ENCODE peak calls at places on chromosomes 3 and 15, in nine cellular contexts. F, A, T, J, H, K, S, G and U are unnamed samples.

GRCh38 chr15:68616397-68616796 is 37.6 kb downstream of the CORO2B start:
- DNase-seq in G (no peak), H (no peak), K (no peak), F (no peak), S (no peak), J (no peak), T (no peak), A (no peak), U (no peak)

GRCh38 chr3:120113128-120114116 is 19.2 kb upstream of the GSK3B start:
- DNase-seq in J (no peak), K (no peak), A (no peak), G (no peak), F (no peak), S (peak), H (no peak), T (peak), U (no peak)

GRCh38 chr3:127193775-127194174 is 844 bp downstream of the PRR23E start:
- DNase-seq in K (no peak), A (no peak), T (no peak), G (no peak), H (no peak), F (no peak), J (no peak), S (no peak), U (no peak)

GRCh38 chr3:52374173-52374572 is 58.1 kb downstream of the DNAH1 start:
- DNase-seq in F (no peak), J (no peak), G (no peak), S (no peak), T (no peak), K (no peak), A (no peak), H (no peak), U (no peak)

GRCh38 chr3:37745079-37745478 is 116.6 kb upstream of the CTDSPL start:
- DNase-seq in A (no peak), J (no peak), T (no peak), S (no peak), K (no peak), F (no peak), H (no peak), G (no peak), U (no peak)

GRCh38 chr3:119579366-119580147 is at the start of gene ADPRH:
- DNase-seq in G (peak), T (peak), K (peak), A (peak), H (peak), J (peak), S (peak), F (peak), U (no peak)

GRCh38 chr3:33915796-33916589 is 117.6 kb downstream of the PDCD6IP start:
- DNase-seq in S (no peak), F (no peak), K (no peak), T (no peak), H (no peak), J (no peak), A (no peak), G (no peak), U (no peak)

GRCh38 chr3:124887177-124887995 is at the start of gene ITGB5:
- DNase-seq in G (peak), F (peak), A (peak), T (peak), H (peak), K (peak), J (peak), S (peak), U (no peak)

GRCh38 chr3:37179144-37179967 is 5.0 kb upstream of the LRRFIP2 start:
- DNase-seq in A (no peak), H (no peak), S (no peak), J (no peak), K (no peak), T (no peak), F (no peak), G (no peak), U (no peak)

GRCh38 chr15:42368096-42368495 is 8.8 kb downstream of the CAPN3 start:
- DNase-seq in S (no peak), A (no peak), F (no peak), G (no peak), J (no peak), T (no peak), H (no peak), K (no peak), U (no peak)

GRCh38 chr15:69160976-69161877 is 792 bp downstream of the GLCE start:
- DNase-seq in A (peak), T (peak), H (peak), K (peak), G (no peak), F (peak), J (no peak), S (peak), U (no peak)

GRCh38 chr3:54243262-54243931 is 121.0 kb downstream of the CACNA2D3 start:
- DNase-seq in J (no peak), T (no peak), G (no peak), K (no peak), F (no peak), S (no peak), A (no peak), H (no peak), U (no peak)

GRCh38 chr15:94040523-94041248 is 190.7 kb upstream of the MCTP2 start:
- DNase-seq in F (no peak), H (no peak), S (no peak), K (no peak), J (no peak), T (no peak), G (no peak), A (no peak), U (no peak)

GRCh38 chr3:27666277-27666676 is 55.8 kb downstream of the EOMES start:
- DNase-seq in T (no peak), F (no peak), S (no peak), G (no peak), J (no peak), H (no peak), A (no peak), K (no peak), U (no peak)

GRCh38 chr15:71469393-71469792 is 341.0 kb upstream of the NR2E3 start:
- DNase-seq in A (no peak), F (no peak), K (no peak), T (no peak), S (no peak), G (no peak), H (no peak), J (no peak), U (no peak)

GRCh38 chr3:10292505-10293419 is at the start of gene GHRL:
- DNase-seq in K (no peak), S (no peak), F (peak), T (peak), G (no peak), J (no peak), A (no peak), H (no peak), U (no peak)
- TF ChIP-seq POLR2A in K (no peak), S (no peak), F (no peak), T (no peak), G (no peak), J (no peak), A (no peak), H (no peak), U (no peak)

DNA sequence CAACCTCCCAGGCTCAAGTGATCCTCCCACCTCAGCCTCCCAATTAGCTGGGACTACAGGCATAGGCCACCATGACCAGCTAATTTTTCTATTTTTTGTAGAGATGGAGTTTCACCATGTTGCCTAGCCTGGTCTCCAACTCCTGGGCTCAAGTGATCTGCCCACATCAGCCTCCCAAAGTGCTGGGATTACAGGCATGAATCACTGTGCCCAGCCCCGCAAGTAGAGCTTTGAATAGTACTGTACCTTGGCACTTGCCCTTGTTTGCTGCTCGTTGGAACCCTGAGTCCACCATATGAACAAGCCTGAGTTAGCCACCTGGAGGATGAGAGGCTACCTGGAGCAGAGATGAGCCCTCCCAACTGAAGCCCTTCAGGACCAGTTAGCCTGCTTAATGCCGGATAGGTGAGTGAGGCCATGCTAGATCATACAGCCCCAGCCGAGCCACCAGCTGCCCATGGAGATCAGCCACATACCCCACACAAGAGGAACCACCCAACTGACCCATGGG is 267.9 kb downstream of the SHQ1 start:
- DNase-seq in T (no peak), G (no peak), J (no peak), A (no peak), S (no peak), H (no peak), F (no peak), K (no peak), U (no peak)
- H3K27ac ChIP-seq in T (no peak), G (no peak), J (no peak), A (no peak), S (no peak), H (no peak), F (no peak), K (no peak), U (no peak)

DNA sequence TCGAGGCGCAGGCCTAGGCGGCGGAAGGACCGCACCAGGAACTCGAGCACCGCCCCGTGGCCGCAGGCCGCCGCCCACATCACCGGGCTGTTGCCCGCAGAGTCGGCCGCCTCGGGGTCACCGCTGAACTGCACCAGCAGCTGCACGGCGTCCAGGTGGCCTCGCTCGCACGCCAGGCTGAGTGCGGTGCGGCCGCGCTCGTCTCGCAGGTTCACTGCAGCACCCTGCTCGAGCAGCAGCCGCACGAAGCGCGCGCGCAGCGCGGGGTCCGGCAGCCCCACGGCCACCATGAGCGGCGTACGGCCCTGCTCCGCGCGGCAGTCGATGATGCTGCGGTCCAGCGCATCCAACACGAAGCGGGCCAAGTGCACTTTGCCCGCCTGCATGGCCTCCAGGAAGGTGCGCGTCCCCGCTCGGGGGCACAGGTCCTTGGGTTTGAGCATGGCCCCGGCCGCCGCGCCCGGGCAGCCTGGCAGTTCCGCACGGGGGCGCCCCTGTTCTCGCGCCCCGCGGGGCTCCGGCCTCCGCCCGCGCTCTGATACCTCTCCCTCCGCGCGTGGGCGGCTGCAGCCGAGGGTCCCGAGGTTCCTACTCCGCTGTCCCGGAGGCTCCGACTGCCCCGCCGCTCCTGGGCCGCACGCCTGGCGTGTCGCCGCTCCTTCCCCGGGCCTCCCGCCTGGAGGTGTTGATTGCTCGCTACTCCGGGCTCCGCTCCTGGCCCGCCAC is 557 bp downstream of the ANKRD63 start:
- DNase-seq in F (peak), J (no peak), T (peak), H (peak), K (peak), A (no peak), S (no peak), G (peak), U (no peak)
- TF ChIP-seq POLR2AphosphoS5 in F (no peak), J (no peak), T (no peak), H (no peak), K (no peak), A (no peak), S (peak), G (no peak), U (no peak)

DNA sequence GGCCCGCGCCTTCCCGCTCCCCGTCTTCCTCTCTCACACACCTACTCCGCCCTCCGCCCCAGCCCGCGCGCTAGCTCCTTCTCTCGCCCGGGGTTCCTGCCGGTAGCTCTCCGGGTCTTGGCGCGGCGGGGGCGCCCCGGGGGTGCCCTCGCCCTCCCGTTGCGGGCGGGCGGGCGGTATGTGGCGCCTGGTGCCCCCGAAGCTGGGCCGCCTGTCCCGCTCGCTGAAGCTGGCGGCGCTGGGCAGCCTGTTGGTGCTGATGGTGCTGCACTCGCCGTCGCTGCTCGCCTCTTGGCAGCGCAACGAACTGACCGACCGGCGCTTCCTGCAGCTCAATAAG is 502 bp downstream of the DIPK2A start:
- DNase-seq in A (no peak), G (no peak), S (no peak), F (no peak), H (no peak), T (no peak), K (no peak), J (no peak), U (no peak)
- TF ChIP-seq POLR2A in A (no peak), G (no peak), S (no peak), F (no peak), H (no peak), T (no peak), K (no peak), J (no peak), U (no peak)

DNA sequence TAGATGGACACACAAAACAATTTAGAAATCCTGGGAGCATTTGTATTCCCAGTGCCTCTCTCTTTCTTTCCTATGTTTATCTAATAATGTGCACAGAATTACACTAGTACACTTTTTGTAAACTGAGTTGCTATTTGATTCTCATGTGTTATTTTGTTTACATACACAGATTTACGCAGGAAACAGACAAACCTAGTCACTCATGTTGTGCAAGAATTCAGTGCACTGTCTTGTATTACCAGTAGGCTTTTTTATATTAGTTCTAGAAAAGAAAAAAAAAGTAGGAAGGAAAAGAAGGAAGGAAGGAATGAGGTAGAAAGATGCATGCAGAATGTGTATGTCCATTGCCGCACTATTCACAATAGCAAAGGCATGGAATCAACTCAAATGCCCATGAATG is 257.4 kb downstream of the AGBL1 start:
- DNase-seq in J (no peak), G (no peak), F (no peak), H (no peak), K (no peak), A (no peak), T (no peak), S (no peak), U (no peak)
- H3K27ac ChIP-seq in J (no peak), G (no peak), F (no peak), H (no peak), K (no peak), A (no peak), T (no peak), S (no peak), U (no peak)

GRCh38 chr3:172153335-172153861 is 114.0 kb downstream of the FNDC3B start:
- DNase-seq in F (no peak), K (no peak), H (peak), J (peak), S (peak), G (peak), A (peak), T (peak), U (no peak)
- TF ChIP-seq POLR2AphosphoS5 in F (no peak), K (no peak), H (peak), J (peak), S (peak), G (peak), A (peak), T (peak), U (peak)

DNA sequence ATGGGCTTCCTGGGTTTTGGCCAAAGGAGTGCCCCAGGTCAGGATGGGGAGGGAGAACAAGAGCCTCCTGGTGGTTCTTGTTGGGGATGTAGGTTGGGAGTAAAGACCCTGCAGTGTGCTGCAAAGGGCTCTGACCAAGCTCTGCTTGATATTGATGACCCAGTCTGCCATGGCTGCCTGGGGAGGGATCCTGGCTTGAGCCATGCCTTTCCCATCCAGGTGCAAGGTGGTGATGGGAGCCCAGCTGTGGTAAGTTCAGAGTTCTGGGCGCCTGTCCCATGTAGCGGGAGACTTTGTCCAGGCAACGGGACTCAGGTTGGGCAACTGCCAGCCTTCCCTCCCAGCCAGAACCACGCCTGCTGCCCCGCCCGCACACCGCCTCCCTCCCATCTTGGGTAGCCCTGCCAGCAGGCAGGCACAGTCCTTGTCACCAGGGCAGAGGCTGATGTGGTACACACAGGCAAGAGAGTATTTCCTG is 2.6 kb downstream of the GNAI2 start:
- DNase-seq in J (peak), F (no peak), G (peak), K (no peak), H (peak), T (peak), S (no peak), A (peak), U (no peak)
- TF ChIP-seq POLR2A in J (no peak), F (no peak), G (no peak), K (no peak), H (no peak), T (no peak), S (no peak), A (no peak), U (no peak)